ENCODE peak calls at places on chromosomes 12 and 14, in five cellular contexts. U, V, D, F and K are unnamed samples.

GRCh38 chr12:105455250-105455649 is 124.8 kb downstream of the C12orf75 start:
- DNase-seq in D (no peak), F (no peak), V (no peak), U (no peak), K (no peak)

GRCh38 chr12:9244894-9245293 is 36.7 kb upstream of the PZP start:
- DNase-seq in D (peak), U (no peak), V (no peak), F (no peak), K (peak)

GRCh38 chr14:69877492-69877891 is 1.7 kb upstream of the SMOC1 start:
- DNase-seq in V (no peak), F (no peak), U (no peak), D (no peak), K (no peak)

GRCh38 chr12:102816816-102817434 is 100.1 kb downstream of the PAH start:
- DNase-seq in D (no peak), U (no peak), V (no peak), F (no peak), K (no peak)

GRCh38 chr12:90619943-90620342 is 335.0 kb downstream of the CCER1 start:
- DNase-seq in U (no peak), V (no peak), F (no peak), D (no peak), K (no peak)

GRCh38 chr12:4151362-4152121 is 122.0 kb upstream of the CCND2 start:
- DNase-seq in V (no peak), U (no peak), F (no peak), D (no peak), K (no peak)

GRCh38 chr14:75627406-75627805 is 33.3 kb downstream of the ERG28 start:
- DNase-seq in V (no peak), D (no peak), U (no peak), F (no peak), K (no peak)

GRCh38 chr12:40647651-40648050 is 44.6 kb upstream of the CNTN1 start:
- DNase-seq in F (no peak), V (no peak), D (no peak), U (no peak), K (no peak)

GRCh38 chr12:127944211-127944899 is 322.6 kb upstream of the TMEM132C start:
- DNase-seq in F (no peak), U (no peak), D (no peak), V (no peak), K (no peak)

GRCh38 chr12:83477706-83478105 is 791.0 kb downstream of the TMTC2 start:
- DNase-seq in U (no peak), D (no peak), F (no peak), V (no peak), K (no peak)

GRCh38 chr14:41385787-41386186 is 220.9 kb upstream of the LRFN5 start:
- DNase-seq in U (no peak), D (no peak), V (no peak), F (no peak), K (no peak)

GRCh38 chr14:23321572-23322547 is 603 bp downstream of the PABPN1 start:
- DNase-seq in V (peak), D (peak), U (peak), F (peak), K (peak)

GRCh38 chr12:42584539-42585174 is 4.9 kb downstream of the PRICKLE1 start:
- DNase-seq in D (no peak), U (no peak), V (no peak), F (no peak), K (no peak)

GRCh38 chr14:61322011-61322798 is 826 bp downstream of the PRKCH start:
- DNase-seq in V (no peak), D (peak), F (no peak), U (peak), K (peak)

GRCh38 chr14:83988274-83988673 is 1541.7 kb upstream of the FLRT2 start:
- DNase-seq in F (no peak), D (no peak), U (no peak), V (no peak), K (no peak)

GRCh38 chr12:71694099-71694820 is 8.4 kb downstream of the TMEM19 start:
- DNase-seq in V (no peak), U (no peak), F (no peak), D (no peak), K (no peak)

GRCh38 chr14:88613552-88614010 is 50.7 kb downstream of the ZC3H14 start:
- DNase-seq in V (no peak), F (no peak), U (no peak), D (no peak), K (no peak)